ENCODE peak calls at places on chromosomes 2 and 18, in nine cellular contexts. G, J, U, X, O, H, E, N and B are unnamed samples.

GRCh38 chr18:73684651-73685050 is 463.0 kb downstream of the FBXO15 start:
- DNase-seq in X (peak), O (peak), G (no peak), N (no peak), J (no peak), E (no peak), H (peak), U (peak), B (no peak)

GRCh38 chr2:50401772-50402653 is 629.9 kb downstream of the NRXN1 start:
- DNase-seq in U (peak), N (peak), O (peak), G (peak), E (peak), X (no peak), J (peak), H (no peak), B (no peak)

GRCh38 chr2:36376319-36376765 is 20.8 kb downstream of the CRIM1 start:
- DNase-seq in H (peak), G (peak), E (no peak), U (no peak), O (no peak), N (peak), J (peak), X (no peak), B (peak)

GRCh38 chr2:100733344-100734187 is 86.4 kb upstream of the NPAS2 start:
- DNase-seq in O (peak), U (peak), G (peak), X (peak), J (peak), N (peak), H (peak), E (peak), B (peak)

GRCh38 chr2:127408004-127408806 is 10.0 kb upstream of the PROC start:
- DNase-seq in U (peak), G (peak), E (peak), N (peak), X (peak), O (peak), H (peak), J (peak), B (peak)

GRCh38 chr18:21117385-21118135 is 5.9 kb upstream of the ROCK1 start:
- DNase-seq in N (no peak), O (peak), U (peak), H (no peak), X (peak), G (peak), E (peak), J (peak), B (no peak)

GRCh38 chr2:227201806-227202205 is 37.4 kb downstream of the COL4A3 start:
- DNase-seq in X (no peak), U (no peak), N (no peak), G (no peak), E (no peak), J (no peak), O (no peak), H (no peak), B (no peak)

GRCh38 chr18:58633874-58634273 is 5.0 kb upstream of the ALPK2 start:
- DNase-seq in H (no peak), O (no peak), J (peak), E (no peak), G (no peak), U (no peak), N (no peak), X (no peak), B (no peak)

GRCh38 chr2:108630567-108631405 is 88.5 kb upstream of the RANBP2 start:
- DNase-seq in N (no peak), O (no peak), E (no peak), U (peak), G (no peak), X (no peak), H (no peak), J (no peak), B (no peak)

GRCh38 chr18:33839452-33840225 is 261.6 kb downstream of the ASXL3 start:
- DNase-seq in H (no peak), U (peak), J (peak), N (no peak), E (no peak), O (peak), X (no peak), G (peak), B (no peak)

GRCh38 chr2:33607137-33607781 is 8.2 kb upstream of the FAM98A start:
- DNase-seq in N (no peak), O (no peak), E (no peak), J (no peak), G (no peak), U (no peak), X (no peak), H (peak), B (no peak)

GRCh38 chr2:118846667-118847446 is 591 bp downstream of the EN1 start:
- DNase-seq in X (no peak), G (no peak), H (no peak), N (no peak), J (peak), U (peak), O (peak), E (no peak), B (no peak)

GRCh38 chr2:8573234-8573941 is 108.5 kb upstream of the ID2 start:
- DNase-seq in U (no peak), G (no peak), H (no peak), J (no peak), N (no peak), O (no peak), E (no peak), X (no peak), B (no peak)

GRCh38 chr2:19140463-19141208 is 217.8 kb downstream of the OSR1 start:
- DNase-seq in G (peak), X (peak), E (peak), O (peak), N (peak), U (peak), H (peak), J (peak), B (no peak)

GRCh38 chr2:198098918-198099317 is 294.5 kb downstream of the PLCL1 start:
- DNase-seq in U (peak), E (no peak), J (no peak), H (no peak), G (no peak), X (no peak), N (no peak), O (peak), B (no peak)

GRCh38 chr2:190891913-190892312 is 11.3 kb downstream of the GLS start:
- DNase-seq in G (no peak), H (no peak), E (no peak), N (no peak), X (no peak), O (no peak), J (no peak), U (no peak), B (no peak)

GRCh38 chr2:31390324-31390723 is 24.2 kb downstream of the XDH start:
- DNase-seq in U (no peak), H (no peak), G (no peak), E (no peak), J (no peak), O (peak), X (no peak), N (no peak), B (no peak)

GRCh38 chr18:63890950-63891304 is 3.4 kb downstream of the SERPINB2 start:
- DNase-seq in O (no peak), N (no peak), H (no peak), J (peak), X (no peak), G (peak), E (no peak), U (peak), B (no peak)

GRCh38 chr2:66240284-66240683 is 194.6 kb upstream of the MEIS1 start:
- DNase-seq in J (no peak), H (no peak), O (no peak), U (peak), E (no peak), G (no peak), X (no peak), N (no peak), B (no peak)

GRCh38 chr18:61738488-61738887 is 154.3 kb downstream of the RNF152 start:
- DNase-seq in O (peak), H (no peak), J (peak), N (peak), E (no peak), U (peak), G (peak), X (peak), B (no peak)

GRCh38 chr2:871175-871727 is 79.4 kb upstream of the SNTG2 start:
- DNase-seq in O (no peak), X (no peak), U (no peak), E (no peak), N (no peak), H (no peak), G (no peak), J (no peak), B (no peak)

GRCh38 chr18:75839041-75839440 is 411.5 kb upstream of the SMIM21 start:
- DNase-seq in J (no peak), N (no peak), G (no peak), X (no peak), E (no peak), O (no peak), U (no peak), H (no peak), B (no peak)

DNA sequence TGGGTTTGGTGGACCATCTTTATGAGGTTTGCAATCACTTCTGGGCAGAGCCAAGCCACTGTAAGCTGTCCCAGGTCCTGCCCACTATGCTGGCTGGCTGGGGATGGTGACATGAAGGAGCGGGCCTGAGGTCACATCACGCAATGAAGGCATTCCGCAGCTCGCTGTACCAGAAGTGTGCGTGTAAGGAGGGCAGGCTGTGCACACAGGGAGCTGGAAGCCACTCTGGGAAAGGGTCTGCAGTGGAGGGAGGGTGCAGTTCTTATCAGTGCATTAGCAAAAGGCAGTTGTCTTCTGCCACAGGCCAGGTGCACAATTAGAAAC is 16.7 kb upstream of the OTOS start:
- DNase-seq in O (no peak), J (no peak), G (no peak), N (no peak), E (no peak), H (no peak), X (no peak), U (no peak), B (no peak)
- H3K4me3 ChIP-seq in O (no peak), J (no peak), G (no peak), N (no peak), E (no peak), H (no peak), X (no peak), U (no peak), B (no peak)

GRCh38 chr18:43279015-43279758 is 1.9 kb upstream of the SYT4 start:
- DNase-seq in J (peak), H (peak), U (peak), G (peak), O (no peak), N (no peak), E (no peak), X (no peak), B (no peak)

GRCh38 chr18:43278401-43278800 is 1.1 kb upstream of the SYT4 start:
- DNase-seq in N (no peak), G (no peak), J (no peak), X (no peak), H (no peak), O (no peak), E (no peak), U (no peak), B (no peak)

GRCh38 chr18:43276471-43276870 is 819 bp downstream of the SYT4 start:
- DNase-seq in G (no peak), N (no peak), X (no peak), J (no peak), O (no peak), H (no peak), U (no peak), E (no peak), B (no peak)

GRCh38 chr18:43274526-43274925 is 2.8 kb downstream of the SYT4 start:
- DNase-seq in O (no peak), X (no peak), H (no peak), U (no peak), G (no peak), E (no peak), N (no peak), J (no peak), B (no peak)

GRCh38 chr18:43277164-43277600 is at the start of gene SYT4:
- DNase-seq in X (no peak), H (no peak), G (peak), E (no peak), J (peak), O (peak), U (peak), N (no peak), B (peak)
- H3K4me3 ChIP-seq in X (no peak), H (no peak), G (no peak), E (no peak), J (no peak), O (no peak), U (no peak), N (no peak), B (no peak)

GRCh38 chr2:85409719-85410583 is at the start of gene CAPG:
- DNase-seq in N (peak), X (no peak), H (peak), U (no peak), J (no peak), E (no peak), O (no peak), G (no peak), B (no peak)
- H3K4me3 ChIP-seq in N (peak), X (no peak), H (peak), U (no peak), J (no peak), E (no peak), O (no peak), G (no peak), B (no peak)

GRCh38 chr2:165293439-165294420 is 54.5 kb downstream of the SCN2A start:
- DNase-seq in U (peak), E (peak), G (peak), J (peak), O (peak), N (peak), H (peak), X (peak), B (no peak)
- H3K4me3 ChIP-seq in U (peak), E (peak), G (peak), J (peak), O (peak), N (no peak), H (no peak), X (peak), B (no peak)